ENCODE peak calls at places on chromosome 9, in five cellular contexts. J, C, I, Z and E are unnamed samples.

GRCh38 chr9:124834586-124834985 is 18.7 kb upstream of the WDR38 start:
- DNase-seq in C (peak), J (peak), I (no peak), Z (peak), E (peak)

GRCh38 chr9:36166150-36166927 is 2.8 kb upstream of the CCIN start:
- DNase-seq in J (peak), I (peak), C (peak), Z (peak), E (peak)

GRCh38 chr9:72173080-72173479 is 23.8 kb downstream of the GDA start:
- DNase-seq in J (no peak), Z (peak), I (no peak), C (no peak), E (no peak)

GRCh38 chr9:1530681-1531080 is 480.5 kb downstream of the DMRT2 start:
- DNase-seq in C (no peak), I (no peak), J (no peak), Z (no peak), E (no peak)

GRCh38 chr9:6780690-6781089 is 22.9 kb downstream of the KDM4C start:
- DNase-seq in I (no peak), Z (peak), C (peak), J (peak), E (no peak)

GRCh38 chr9:34606190-34606589 is 5.7 kb downstream of the RPP25L start:
- DNase-seq in C (no peak), Z (no peak), J (no peak), I (no peak), E (no peak)

GRCh38 chr9:124784503-124784902 is 7.6 kb downstream of the OLFML2A start:
- DNase-seq in I (no peak), J (peak), C (no peak), Z (peak), E (no peak)

GRCh38 chr9:19471737-19472648 is 63.2 kb downstream of the ACER2 start:
- DNase-seq in Z (peak), C (peak), J (peak), I (peak), E (peak)

GRCh38 chr9:134025606-134026541 is 593 bp downstream of the BRD3OS start:
- DNase-seq in I (peak), C (peak), Z (peak), J (peak), E (peak)

GRCh38 chr9:98873535-98874432 is 66.3 kb downstream of the GALNT12 start:
- DNase-seq in C (peak), J (peak), I (no peak), Z (peak), E (no peak)

GRCh38 chr9:33813712-33814641 is 3.0 kb upstream of the UBE2R2 start:
- DNase-seq in C (peak), Z (peak), J (peak), I (peak), E (peak)

GRCh38 chr9:136570916-136571315 is 25.1 kb upstream of the NOTCH1 start:
- DNase-seq in Z (no peak), I (no peak), J (no peak), C (no peak), E (no peak)

GRCh38 chr9:91298304-91298703 is 63.4 kb downstream of the AUH start:
- DNase-seq in Z (peak), I (no peak), J (peak), C (peak), E (peak)

GRCh38 chr9:107397076-107398049 is 92.2 kb downstream of the KLF4 start:
- DNase-seq in Z (peak), C (peak), J (no peak), I (peak), E (peak)

GRCh38 chr9:98280162-98280561 is 24.7 kb upstream of the TBC1D2 start:
- DNase-seq in Z (no peak), C (no peak), J (no peak), I (no peak), E (no peak)

GRCh38 chr9:31275419-31275818 is 1109.0 kb upstream of the ACO1 start:
- DNase-seq in Z (no peak), I (no peak), J (no peak), C (no peak), E (peak)

GRCh38 chr9:94026816-94027215 is 57.4 kb upstream of the PTPDC1 start:
- DNase-seq in J (no peak), C (no peak), I (no peak), Z (no peak), E (no peak)

GRCh38 chr9:2181794-2182193 is 166.6 kb downstream of the SMARCA2 start:
- DNase-seq in Z (peak), J (peak), C (no peak), I (no peak), E (no peak)

GRCh38 chr9:15211994-15212501 is 95.0 kb downstream of the TTC39B start:
- DNase-seq in C (peak), Z (peak), J (peak), I (no peak), E (no peak)

GRCh38 chr9:112012026-112012902 is 115.7 kb downstream of the UGCG start:
- DNase-seq in Z (peak), I (peak), J (peak), C (peak), E (peak)

GRCh38 chr9:107504585-107505455 is 15.3 kb upstream of the KLF4 start:
- DNase-seq in C (peak), J (peak), Z (peak), I (no peak), E (peak)

GRCh38 chr9:128394404-128395168 is 23.4 kb downstream of the URM1 start:
- DNase-seq in I (no peak), C (no peak), Z (no peak), J (no peak), E (no peak)

GRCh38 chr9:126628146-126628545 is 14.4 kb downstream of the LMX1B start:
- DNase-seq in Z (no peak), C (no peak), J (no peak), I (no peak), E (no peak)

GRCh38 chr9:108655818-108656217 is 200.0 kb downstream of the ACTL7B start:
- DNase-seq in I (no peak), J (no peak), Z (no peak), C (no peak), E (no peak)

GRCh38 chr9:124216474-124217176 is 41.1 kb upstream of the NEK6 start:
- DNase-seq in Z (no peak), J (no peak), C (no peak), I (peak), E (no peak)

GRCh38 chr9:14399736-14400657 is 86.1 kb upstream of the NFIB start:
- DNase-seq in C (no peak), Z (peak), J (peak), I (no peak), E (peak)

DNA sequence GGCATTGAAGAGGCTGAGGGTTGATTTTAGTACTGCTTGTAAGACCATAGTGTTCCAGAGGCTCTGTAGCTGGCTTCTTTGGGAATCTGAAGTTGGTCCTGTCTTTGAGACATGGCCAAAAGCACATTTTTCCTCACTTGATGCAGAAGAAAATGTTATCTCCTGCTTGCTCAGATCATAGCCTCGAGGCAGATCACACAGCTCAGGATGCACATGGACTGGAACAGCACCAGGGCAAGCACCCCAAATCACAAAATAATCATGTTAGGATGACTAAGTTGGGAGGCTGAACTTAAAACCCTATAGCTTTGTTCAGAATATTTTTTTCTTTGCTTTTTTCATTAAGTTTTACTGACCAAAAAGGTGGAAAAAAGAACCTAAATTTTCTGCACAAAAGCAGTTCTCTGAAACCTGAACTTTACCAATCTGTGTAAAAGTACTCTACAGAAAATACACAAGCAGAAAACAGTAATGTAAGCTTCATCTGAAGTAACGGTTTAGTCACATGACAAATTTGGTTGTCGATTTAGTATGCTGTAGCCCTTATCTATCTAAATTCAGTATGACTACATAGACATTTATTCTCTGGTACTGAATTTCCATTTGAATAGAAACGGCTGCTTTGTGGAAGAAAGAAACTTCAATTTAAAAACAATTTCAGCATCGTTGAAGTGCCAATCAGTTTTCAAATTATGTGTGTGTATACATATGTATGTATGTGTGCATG is 3.4 kb downstream of the KLHL9 start:
- DNase-seq in Z (no peak), C (peak), J (no peak), I (no peak), E (no peak)
- H3K4me3 ChIP-seq in Z (peak), C (peak), J (no peak), I (no peak), E (no peak)

DNA sequence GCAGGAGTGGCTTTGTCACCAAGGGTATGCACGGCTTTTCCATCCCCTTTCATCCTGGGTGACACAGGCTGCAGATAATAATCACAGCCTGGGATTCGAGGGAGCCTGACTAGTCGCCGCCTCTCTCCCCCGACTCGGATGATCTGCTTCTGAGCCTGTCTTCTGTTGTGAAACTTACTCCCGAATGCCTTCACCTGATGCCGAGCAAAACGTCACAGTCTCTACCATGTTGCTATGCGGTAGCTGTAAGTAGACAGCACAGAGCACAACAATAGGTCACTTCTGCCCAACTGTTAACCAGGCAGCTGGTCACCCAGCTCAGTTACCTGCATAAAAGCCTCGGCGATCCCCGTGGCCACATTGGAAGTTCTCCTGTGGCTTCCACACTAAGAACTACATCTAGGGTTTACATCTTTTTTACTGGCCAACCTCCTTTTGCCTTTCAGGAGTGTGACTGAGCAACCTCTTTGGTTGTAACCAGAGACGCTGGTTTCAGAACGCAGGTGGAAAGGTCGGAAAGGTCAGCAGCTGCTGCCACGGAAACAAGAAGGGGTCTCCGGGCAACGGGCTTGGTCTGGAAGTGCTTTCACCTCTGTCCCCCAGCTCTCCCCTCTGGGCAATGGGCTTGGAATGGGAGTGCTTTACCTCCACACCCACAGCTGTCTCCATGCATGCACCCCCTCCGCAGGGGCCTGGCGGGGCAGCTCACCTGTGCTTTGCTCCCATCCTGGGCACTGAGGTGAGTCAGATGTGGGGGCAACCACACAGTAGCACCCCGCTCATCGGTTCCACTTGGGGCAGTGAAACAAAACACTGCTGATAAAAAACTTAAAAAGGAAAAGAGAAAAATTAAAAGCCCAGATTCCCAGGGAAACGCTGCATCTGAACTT is 7.6 kb upstream of the PPP1R26 start:
- DNase-seq in J (no peak), I (peak), C (peak), Z (no peak), E (no peak)
- H3K4me3 ChIP-seq in J (no peak), I (peak), C (no peak), Z (no peak), E (no peak)

DNA sequence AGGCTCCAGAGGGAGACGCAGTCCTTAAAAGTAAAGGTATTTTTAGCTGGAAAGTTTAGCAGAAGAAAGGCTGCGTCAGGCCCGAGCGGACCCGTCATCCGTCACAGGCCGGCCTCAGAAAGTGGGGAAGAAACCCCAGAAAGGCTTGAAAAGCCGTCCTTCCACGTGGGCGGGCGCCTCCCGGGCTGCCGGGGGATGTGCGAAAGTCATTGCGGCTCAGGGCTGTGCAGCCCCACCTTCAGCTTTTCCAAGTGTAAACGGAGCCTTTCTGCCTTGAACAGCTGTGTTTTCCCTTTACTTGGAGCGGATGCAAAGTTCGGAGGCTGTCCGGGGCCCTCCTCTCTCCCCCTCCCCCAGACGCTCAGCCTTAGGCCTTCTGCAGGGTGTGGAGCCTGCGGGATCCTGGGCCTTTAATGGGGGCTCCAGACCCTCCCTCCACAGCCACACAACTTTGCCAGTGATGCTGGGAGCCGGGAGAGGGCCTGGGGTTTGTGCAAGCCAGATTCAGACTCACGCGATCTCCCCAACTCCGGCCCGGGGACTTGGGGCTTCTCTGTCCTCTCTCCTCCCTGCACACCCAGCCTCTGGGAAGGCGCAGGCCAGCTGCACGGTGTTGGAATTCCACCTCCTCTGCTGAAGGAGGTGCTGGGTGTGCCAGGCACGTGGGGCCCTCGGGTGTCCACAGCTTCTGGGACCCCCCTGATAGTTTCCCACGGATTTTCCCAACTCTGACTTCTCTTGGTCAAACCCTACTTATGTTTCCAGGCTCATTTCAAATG is 95.4 kb upstream of the RAPGEF1 start:
- DNase-seq in C (no peak), I (no peak), Z (no peak), J (peak), E (no peak)
- H3K4me3 ChIP-seq in C (no peak), I (no peak), Z (no peak), J (no peak), E (no peak)

DNA sequence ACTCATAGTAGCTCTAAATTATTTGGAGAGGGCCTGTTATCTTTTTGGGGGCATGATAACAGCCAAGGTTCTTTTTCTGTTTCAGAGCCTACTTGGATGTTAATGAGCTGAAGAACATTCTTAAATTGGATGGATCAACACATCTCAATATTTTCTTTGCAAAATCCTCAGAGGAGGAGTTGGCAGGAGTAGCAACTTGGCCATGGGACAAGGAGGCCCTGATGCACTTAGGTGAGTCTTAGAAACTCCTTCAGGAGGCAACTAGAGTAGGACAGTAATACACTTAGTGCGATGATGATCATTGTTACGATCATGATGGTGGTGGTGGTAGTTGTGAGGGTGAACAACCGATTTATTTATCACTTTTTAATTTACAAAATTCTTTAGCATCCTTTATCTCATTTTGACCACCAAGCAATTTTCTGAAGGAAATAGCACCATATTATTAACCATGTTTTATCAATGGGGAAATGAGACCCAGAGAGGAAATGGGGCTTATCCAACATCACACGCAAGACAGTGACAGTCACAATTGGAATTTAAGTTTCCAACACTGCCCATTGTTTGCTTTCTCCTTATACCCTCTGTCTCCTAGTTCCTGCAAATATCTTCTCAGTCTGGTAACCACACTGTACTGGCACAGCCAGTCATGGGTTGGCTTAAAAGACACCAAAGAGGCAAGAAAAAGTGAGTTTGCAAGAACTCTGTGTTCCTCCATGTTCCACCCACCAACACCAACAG is 54.0 kb downstream of the PAPPA start:
- DNase-seq in I (no peak), Z (peak), C (no peak), J (no peak), E (no peak)
- H3K4me3 ChIP-seq in I (no peak), Z (no peak), C (no peak), J (no peak), E (no peak)